ENCODE peak calls at places on chromosome 1, in five cellular contexts. Q is substantia nigra; X is CD4-positive, alpha-beta T cell; V is cardiac septum; U is G401. F is an unnamed sample.

GRCh38 chr1:37682334-37682987 is 9.9 kb upstream of the CDCA8 start:
- DNase-seq in V (no peak), X (peak), U (peak), Q (peak), F (peak)

GRCh38 chr1:113924473-113924872 is 4.7 kb upstream of the HIPK1 start:
- DNase-seq in X (no peak), Q (no peak), U (no peak), V (no peak), F (no peak)

GRCh38 chr1:154856544-154856943 is 13.5 kb downstream of the KCNN3 start:
- DNase-seq in V (no peak), X (no peak), U (no peak), Q (no peak), F (no peak)

GRCh38 chr1:228982637-228983036 is 247.4 kb downstream of the RHOU start:
- DNase-seq in V (no peak), U (no peak), X (no peak), Q (no peak), F (no peak)

GRCh38 chr1:58921751-58922150 is 137.9 kb upstream of the JUN start:
- DNase-seq in X (no peak), V (no peak), Q (no peak), U (no peak), F (no peak)

GRCh38 chr1:152907686-152908601 is at the start of gene IVL:
- DNase-seq in V (no peak), Q (no peak), U (no peak), X (no peak), F (no peak)

GRCh38 chr1:3038113-3038551 is 16.9 kb downstream of the ACTRT2 start:
- DNase-seq in Q (no peak), X (no peak), V (peak), U (no peak), F (peak)

GRCh38 chr1:207428783-207429182 is 25.3 kb upstream of the CR2 start:
- DNase-seq in X (no peak), Q (no peak), V (no peak), U (no peak), F (no peak)

GRCh38 chr1:61563611-61564010 is 161.3 kb downstream of the TM2D1 start:
- DNase-seq in X (no peak), Q (no peak), V (no peak), U (no peak), F (no peak)

GRCh38 chr1:110471131-110471530 is 20.2 kb downstream of the PROK1 start:
- DNase-seq in V (peak), U (no peak), Q (no peak), X (no peak), F (no peak)

GRCh38 chr1:193335797-193336428 is 149.5 kb upstream of the B3GALT2 start:
- DNase-seq in Q (no peak), U (no peak), X (no peak), V (no peak), F (no peak)

GRCh38 chr1:211135342-211135950 is 1.5 kb upstream of the KCNH1 start:
- DNase-seq in U (peak), V (no peak), X (no peak), Q (no peak), F (no peak)

GRCh38 chr1:18929686-18930085 is 26.8 kb downstream of the IFFO2 start:
- DNase-seq in Q (no peak), U (no peak), V (no peak), X (no peak), F (no peak)

GRCh38 chr1:51569284-51570062 is 47.4 kb upstream of the OSBPL9 start:
- DNase-seq in U (peak), Q (no peak), X (no peak), V (no peak), F (no peak)

GRCh38 chr1:203425668-203425999 is 50.0 kb upstream of the PRELP start:
- DNase-seq in Q (no peak), V (no peak), U (no peak), X (no peak), F (no peak)

GRCh38 chr1:157136133-157136532 is 2.1 kb downstream of the ETV3 start:
- DNase-seq in Q (no peak), X (no peak), V (no peak), U (no peak), F (no peak)

GRCh38 chr1:45542591-45542990 is 8.0 kb upstream of the AKR1A1 start:
- DNase-seq in X (no peak), U (no peak), V (no peak), Q (peak), F (no peak)

GRCh38 chr1:154803203-154803920 is 66.7 kb downstream of the KCNN3 start:
- DNase-seq in X (no peak), Q (no peak), V (no peak), U (no peak), F (no peak)

GRCh38 chr1:214989341-214989740 is 93.2 kb upstream of the KCNK2 start:
- DNase-seq in Q (no peak), V (no peak), X (no peak), U (no peak), F (no peak)

GRCh38 chr1:171645553-171646336 is 6.7 kb downstream of the MYOC start:
- DNase-seq in V (peak), X (no peak), Q (peak), U (peak), F (no peak)

GRCh38 chr1:20058531-20058930 is 11.5 kb upstream of the PLA2G5 start:
- DNase-seq in U (no peak), V (no peak), Q (no peak), X (peak), F (no peak)

GRCh38 chr1:93304716-93305138 is 41.0 kb upstream of the DR1 start:
- DNase-seq in X (peak), U (peak), V (no peak), Q (peak), F (no peak)

GRCh38 chr1:57839488-57839887 is 415.6 kb upstream of the DAB1 start:
- DNase-seq in U (no peak), X (no peak), Q (no peak), V (no peak), F (no peak)

GRCh38 chr1:244952940-244953339 is 88.6 kb upstream of the HNRNPU start:
- DNase-seq in U (no peak), Q (no peak), X (no peak), V (no peak), F (no peak)

GRCh38 chr1:100862591-100862990 is 32.1 kb downstream of the EXTL2 start:
- DNase-seq in Q (no peak), X (no peak), V (no peak), U (no peak), F (no peak)

GRCh38 chr1:226624526-226624925 is 76.0 kb downstream of the STUM start:
- DNase-seq in X (no peak), V (peak), Q (no peak), U (no peak), F (no peak)

GRCh38 chr1:14945132-14946010 is 208.2 kb upstream of the TMEM51 start:
- DNase-seq in X (no peak), V (no peak), U (peak), Q (peak), F (no peak)

GRCh38 chr1:65409927-65410326 is 10.5 kb upstream of the LEPR start:
- DNase-seq in V (no peak), X (no peak), U (no peak), Q (no peak), F (no peak)

GRCh38 chr1:27361553-27361952 is 5.2 kb downstream of the MAP3K6 start:
- DNase-seq in U (no peak), V (no peak), Q (no peak), X (no peak), F (no peak)